ENCODE peak calls at places on chromosomes 5 and 9, in five cellular contexts. U is choroid plexus epithelial cell, S is cardiac muscle cell, F is foreskin fibroblast, D is A549. Z is an unnamed sample.

GRCh38 chr9:78236511-78236950 is 656 bp downstream of the CEP78 start:
- DNase-seq in U (peak; percentile 11), S (no peak), F (no peak), D (peak; percentile 40), Z (no peak)

GRCh38 chr9:107212613-107213012 is 70.5 kb upstream of the RAD23B start:
- DNase-seq in U (no peak), S (no peak), F (no peak), D (no peak), Z (no peak)

GRCh38 chr5:90709323-90710148 is 150.9 kb downstream of the ADGRV1 start:
- DNase-seq in U (peak; percentile 72), S (peak; percentile 52), F (peak; percentile 17), D (peak; percentile 46), Z (peak; percentile 33)

GRCh38 chr9:18185196-18185595 is 288.8 kb upstream of the ADAMTSL1 start:
- DNase-seq in U (no peak), S (no peak), F (no peak), D (no peak), Z (peak; percentile 7)

GRCh38 chr9:23522952-23523351 is 303.1 kb downstream of the ELAVL2 start:
- DNase-seq in U (no peak), S (no peak), F (no peak), D (no peak), Z (no peak)

GRCh38 chr9:121322037-121322736 is 47.9 kb downstream of the STOM start:
- DNase-seq in U (peak; percentile 96), S (peak; percentile 88), F (peak; percentile 85), D (peak; percentile 89), Z (peak; percentile 96)

GRCh38 chr9:106859957-106860715 is 2.8 kb upstream of the ZNF462 start:
- DNase-seq in U (no peak), S (peak; percentile 57), F (no peak), D (peak; percentile 10), Z (no peak)

GRCh38 chr9:27154923-27155322 is 45.9 kb downstream of the TEK start:
- DNase-seq in U (peak; percentile 95), S (peak; percentile 95), F (no peak), D (no peak), Z (peak; percentile 82)

GRCh38 chr9:134839441-134840125 is 41.0 kb upstream of the FCN2 start:
- DNase-seq in U (no peak), S (no peak), F (no peak), D (no peak), Z (no peak)

GRCh38 chr5:84242286-84242685 is 142.4 kb downstream of the EDIL3 start:
- DNase-seq in U (peak; percentile 91), S (peak; percentile 84), F (peak; percentile 8), D (no peak), Z (peak; percentile 34)

GRCh38 chr5:173515526-173515925 is 100.9 kb downstream of the BOD1 start:
- DNase-seq in U (peak; percentile 82), S (peak; percentile 60), F (peak; percentile 92), D (no peak), Z (peak; percentile 79)

DNA sequence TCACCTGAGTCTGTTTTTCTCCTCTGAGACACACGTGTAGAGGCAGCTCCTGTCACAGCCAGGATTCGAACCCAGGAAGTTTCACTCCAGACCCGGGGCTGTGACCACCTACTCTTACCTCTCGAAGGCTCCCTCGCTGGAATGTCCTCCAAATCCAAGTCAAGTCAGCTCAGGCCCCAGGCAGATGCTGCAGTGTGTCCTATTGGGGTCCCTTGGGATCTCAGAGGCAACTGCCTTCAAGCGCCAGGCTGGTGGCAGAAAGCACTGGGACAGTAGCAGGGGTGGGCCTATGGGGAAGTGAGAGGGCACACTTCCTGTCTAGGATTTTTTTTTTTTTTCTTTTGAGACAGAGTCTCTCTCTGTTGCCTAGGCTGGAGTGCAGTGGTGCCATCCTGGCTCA is 762 bp upstream of the ST6GALNAC4 start:
- DNase-seq in U (no peak), S (no peak), F (no peak), D (no peak), Z (no peak)
- H3K4me3 ChIP-seq in U (no peak overlapping the region), S (no peak overlapping the region), F (no peak overlapping the region), D (no peak overlapping the region), Z (no peak overlapping the region)

DNA sequence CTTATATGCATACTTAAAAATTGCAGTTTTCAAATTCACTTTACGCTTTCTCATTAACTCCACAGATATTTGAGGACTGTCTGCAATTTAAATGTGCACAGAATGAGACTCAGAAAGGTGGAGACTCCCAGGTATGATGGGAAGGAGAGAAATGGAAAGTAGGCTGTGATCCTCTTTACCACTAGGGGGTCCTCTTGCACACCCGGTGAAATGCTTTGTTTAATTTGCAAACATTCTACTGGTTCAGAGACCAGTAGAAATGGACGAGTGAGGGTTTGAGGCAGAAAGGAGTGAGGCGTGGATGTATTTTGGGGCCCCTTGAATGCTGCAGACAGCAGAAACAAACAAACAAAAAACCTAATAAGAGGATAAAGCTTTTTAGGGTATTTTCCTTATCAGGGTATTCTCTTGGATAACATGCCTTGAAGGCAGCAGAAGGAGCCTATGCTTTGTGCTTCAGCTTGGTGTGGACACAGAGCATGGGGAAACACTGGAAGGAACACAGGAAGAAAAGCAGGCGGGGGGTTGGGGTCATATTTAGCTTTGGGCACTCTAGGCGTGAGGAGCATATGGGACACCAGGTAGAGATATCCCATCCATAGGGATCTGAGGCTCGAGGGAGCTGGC is 410.1 kb downstream of the DMRT2 start:
- DNase-seq in U (no peak), S (peak; percentile 10), F (no peak), D (no peak), Z (no peak)
- TF ChIP-seq CTCF in U (no peak), S (peak; percentile 59), F (peak; percentile 28), D (no peak), Z (peak; percentile 26)

GRCh38 chr5:150791536-150791935 is 13.0 kb downstream of the SMIM3 start:
- DNase-seq in U (peak; percentile 23), S (no peak), F (no peak), D (no peak), Z (no peak)

GRCh38 chr5:150787659-150788058 is 9.1 kb downstream of the SMIM3 start:
- DNase-seq in U (no peak), S (no peak), F (no peak), D (no peak), Z (no peak)

GRCh38 chr5:150789431-150789830 is 10.9 kb downstream of the SMIM3 start:
- DNase-seq in U (peak; percentile 78), S (peak; percentile 31), F (no peak), D (no peak), Z (no peak)

GRCh38 chr5:150788974-150789373 is 10.4 kb downstream of the SMIM3 start:
- DNase-seq in U (no peak), S (no peak), F (no peak), D (no peak), Z (peak; percentile 72)

DNA sequence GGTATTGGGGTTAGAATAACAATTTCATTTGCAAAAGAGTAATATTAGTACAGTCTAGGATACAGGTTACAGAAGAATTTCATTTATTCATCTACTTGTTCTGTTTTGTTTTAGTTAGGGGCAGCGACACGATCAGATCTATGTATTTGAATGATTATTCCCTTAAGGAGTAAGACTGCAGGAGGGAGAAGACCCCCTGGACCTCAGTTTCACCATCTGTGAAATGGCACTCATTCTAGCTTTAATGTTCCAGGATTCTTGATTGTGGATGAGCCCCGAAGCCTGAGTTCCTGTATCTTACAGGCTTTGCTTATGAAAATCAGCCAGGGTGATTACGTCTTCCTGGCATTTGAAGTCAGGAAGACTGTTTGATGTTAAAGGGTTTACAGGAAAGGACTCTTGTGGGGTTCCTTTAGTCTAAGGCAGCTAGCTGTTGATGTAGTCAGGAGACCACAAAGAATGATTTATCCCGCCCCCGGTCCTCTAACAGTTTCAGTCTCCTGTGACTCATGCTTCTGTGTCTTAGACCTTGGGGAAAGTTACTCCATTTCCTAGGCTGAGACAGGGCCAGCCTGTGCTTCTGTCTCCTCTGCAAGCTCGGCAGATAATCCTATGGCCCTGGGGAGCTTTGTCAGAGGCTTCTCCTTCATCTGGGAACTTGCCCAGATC is 11.5 kb downstream of the SMIM3 start:
- DNase-seq in U (peak; percentile 99), S (peak; percentile 97), F (peak; percentile 97), D (no peak), Z (peak; percentile 100)
- H3K4me3 ChIP-seq in U (peak overlapping the region; percentile 22), S (no peak overlapping the region), F (peak overlapping the region; percentile 10), D (no peak overlapping the region), Z (peak overlapping the region; percentile 2)

DNA sequence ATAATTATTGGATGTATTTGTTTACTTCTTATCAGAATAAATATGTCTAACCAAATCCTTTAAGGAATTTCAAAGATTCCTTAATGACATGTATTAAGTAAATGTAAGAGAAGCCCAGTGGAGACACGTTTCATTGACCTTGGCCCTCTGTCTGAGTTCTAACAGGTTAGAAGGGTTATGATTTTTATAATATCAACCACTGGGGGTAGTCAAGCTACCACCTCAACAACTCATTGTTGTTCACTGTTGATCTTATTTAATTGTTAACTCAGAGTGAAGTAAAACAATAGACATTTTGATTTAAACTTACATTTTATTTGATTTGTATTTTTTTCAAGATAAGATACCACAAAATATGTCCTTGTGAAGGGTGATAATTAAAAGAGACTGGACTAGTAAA is 499.2 kb upstream of the COX7C start:
- DNase-seq in U (no peak), S (no peak), F (no peak), D (peak; percentile 1), Z (no peak)
- TF ChIP-seq CTCF in U (no peak), S (no peak), F (no peak), D (no peak), Z (no peak)

DNA sequence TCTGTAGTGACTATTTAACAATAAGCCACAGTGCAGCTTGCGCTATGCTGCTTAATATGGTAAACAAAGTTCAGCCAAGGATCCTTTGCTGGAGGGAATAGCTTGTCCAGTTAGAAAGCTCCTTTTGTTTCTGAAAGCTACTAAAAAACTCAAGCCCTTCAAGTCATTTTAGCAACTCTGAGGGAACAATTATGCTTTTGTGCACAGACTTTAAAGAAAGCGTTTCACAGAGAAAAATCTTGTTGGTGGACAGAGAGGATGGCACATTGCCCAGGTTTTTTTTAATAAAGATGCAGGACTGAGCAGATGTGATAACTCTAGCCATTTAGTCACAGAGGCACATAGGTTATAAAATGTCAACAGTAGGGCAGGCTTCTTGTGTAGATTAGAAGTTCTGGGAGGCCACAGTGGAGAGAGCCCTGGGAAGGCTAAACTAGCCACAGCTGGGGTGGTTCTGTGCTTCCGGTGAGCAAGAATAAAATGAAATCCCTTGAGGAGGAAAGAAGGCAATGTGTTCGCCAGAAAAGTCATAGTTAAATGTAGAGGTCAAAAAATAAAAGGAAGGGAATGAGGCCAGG is 63.4 kb downstream of the ALDH7A1 start:
- DNase-seq in U (peak; percentile 47), S (peak; percentile 78), F (peak; percentile 41), D (no peak), Z (no peak)
- H3K4me3 ChIP-seq in U (no peak overlapping the region), S (no peak overlapping the region), F (no peak overlapping the region), D (no peak overlapping the region), Z (no peak overlapping the region)

GRCh38 chr5:167219296-167219695 is 1072.1 kb upstream of the WWC1 start:
- DNase-seq in U (no peak), S (no peak), F (no peak), D (no peak), Z (no peak)

GRCh38 chr5:167217097-167217743 is 1074.2 kb upstream of the WWC1 start:
- DNase-seq in U (peak; percentile 13), S (peak; percentile 17), F (no peak), D (no peak), Z (no peak)
- TF ChIP-seq CTCF in U (no peak), S (no peak), F (no peak), D (no peak), Z (no peak)

DNA sequence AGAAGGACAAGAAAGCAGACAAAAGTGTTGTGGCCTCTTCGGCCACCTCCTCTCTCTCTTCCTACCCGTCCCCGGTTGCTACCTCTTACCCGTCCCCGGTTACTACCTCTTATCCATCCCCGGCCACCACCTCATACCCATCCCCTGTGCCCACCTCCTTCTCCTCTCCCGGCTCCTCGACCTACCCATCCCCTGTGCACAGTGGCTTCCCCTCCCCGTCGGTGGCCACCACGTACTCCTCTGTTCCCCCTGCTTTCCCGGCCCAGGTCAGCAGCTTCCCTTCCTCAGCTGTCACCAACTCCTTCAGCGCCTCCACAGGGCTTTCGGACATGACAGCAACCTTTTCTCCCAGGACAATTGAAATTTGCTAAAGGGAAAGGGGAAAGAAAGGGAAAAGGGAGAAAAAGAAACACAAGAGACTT is 2.4 kb downstream of the EGR1 start:
- DNase-seq in U (peak; percentile 5), S (peak; percentile 51), F (no peak), D (no peak), Z (no peak)
- H3K4me3 ChIP-seq in U (peak overlapping the region; percentile 83), S (no peak overlapping the region), F (peak overlapping the region; percentile 78), D (no peak overlapping the region), Z (no peak overlapping the region)